ENCODE peak calls at places on chromosomes 7 and 10, in five cellular contexts. One of them, this sample, is unnamed.
A peak's percentile ranks its signal among the peaks of the same experiment; 100 is the strongest.

GRCh38 chr7:35875292-35875691 is 74.4 kb downstream of the SEPTIN7 start:
- DNase-seq in neuronal stem cell: no peak
- DNase-seq in H9: no peak
- DNase-seq in IMR-90: peak; percentile 54
- DNase-seq in H1: no peak
- DNase-seq in this sample: no peak

GRCh38 chr10:107554351-107554750 is 389.8 kb upstream of the SORCS1 start:
- DNase-seq in H1: no peak
- DNase-seq in neuronal stem cell: no peak
- DNase-seq in IMR-90: no peak
- DNase-seq in H9: no peak
- DNase-seq in this sample: no peak

GRCh38 chr7:94453898-94454297 is 55.7 kb upstream of the CASD1 start:
- DNase-seq in H1: no peak
- DNase-seq in H9: no peak
- DNase-seq in neuronal stem cell: no peak
- DNase-seq in IMR-90: no peak
- DNase-seq in this sample: no peak

GRCh38 chr10:23512355-23513058 is 73.6 kb downstream of the OTUD1 start:
- DNase-seq in H9: no peak
- DNase-seq in H1: no peak
- DNase-seq in IMR-90: peak; percentile 57
- DNase-seq in neuronal stem cell: no peak
- DNase-seq in this sample: peak; percentile 80

GRCh38 chr7:133258174-133258573 is 5.3 kb downstream of the EXOC4 start:
- DNase-seq in H1: no peak
- DNase-seq in H9: no peak
- DNase-seq in IMR-90: no peak
- DNase-seq in neuronal stem cell: no peak
- DNase-seq in this sample: no peak

GRCh38 chr7:158814637-158815036 is 14.7 kb downstream of the ESYT2 start:
- DNase-seq in neuronal stem cell: no peak
- DNase-seq in IMR-90: no peak
- DNase-seq in H9: no peak
- DNase-seq in H1: no peak
- DNase-seq in this sample: no peak

GRCh38 chr7:143282124-143282523 is 2.6 kb upstream of the TMEM139 start:
- DNase-seq in H9: no peak
- DNase-seq in H1: no peak
- DNase-seq in neuronal stem cell: no peak
- DNase-seq in IMR-90: no peak
- DNase-seq in this sample: no peak

GRCh38 chr7:50591480-50592438 is 26.6 kb upstream of the DDC start:
- DNase-seq in neuronal stem cell: no peak
- DNase-seq in H1: no peak
- DNase-seq in IMR-90: no peak
- DNase-seq in H9: no peak
- DNase-seq in this sample: no peak

GRCh38 chr10:113630929-113631533 is 32.8 kb downstream of the NRAP start:
- DNase-seq in neuronal stem cell: no peak
- DNase-seq in H9: no peak
- DNase-seq in IMR-90: no peak
- DNase-seq in H1: no peak
- DNase-seq in this sample: no peak

GRCh38 chr10:129758180-129758579 is 205.9 kb downstream of the EBF3 start:
- DNase-seq in IMR-90: no peak
- DNase-seq in H1: no peak
- DNase-seq in neuronal stem cell: no peak
- DNase-seq in H9: peak; percentile 18
- DNase-seq in this sample: no peak

GRCh38 chr10:35126062-35126529 is 550 bp upstream of the CREM start:
- DNase-seq in IMR-90: peak; percentile 1
- DNase-seq in H1: no peak
- DNase-seq in neuronal stem cell: no peak
- DNase-seq in H9: no peak
- DNase-seq in this sample: no peak

GRCh38 chr7:11625669-11626068 is 206.3 kb downstream of the THSD7A start:
- DNase-seq in H1: no peak
- DNase-seq in H9: no peak
- DNase-seq in IMR-90: no peak
- DNase-seq in neuronal stem cell: no peak
- DNase-seq in this sample: no peak

GRCh38 chr10:133126431-133127290 is 33.4 kb upstream of the KNDC1 start:
- DNase-seq in IMR-90: no peak
- DNase-seq in H1: no peak
- DNase-seq in H9: no peak
- DNase-seq in neuronal stem cell: no peak
- DNase-seq in this sample: no peak

GRCh38 chr7:105831824-105832535 is 44.4 kb downstream of the ATXN7L1 start:
- DNase-seq in IMR-90: peak; percentile 56
- DNase-seq in H1: no peak
- DNase-seq in neuronal stem cell: no peak
- DNase-seq in H9: no peak
- DNase-seq in this sample: no peak

GRCh38 chr10:113997428-113997827 is 46.2 kb upstream of the ADRB1 start:
- DNase-seq in IMR-90: no peak
- DNase-seq in H9: no peak
- DNase-seq in neuronal stem cell: no peak
- DNase-seq in H1: no peak
- DNase-seq in this sample: no peak

GRCh38 chr7:128827971-128828711 is 2.1 kb upstream of the FLNC start:
- DNase-seq in H9: no peak
- DNase-seq in neuronal stem cell: no peak
- DNase-seq in IMR-90: peak; percentile 88
- DNase-seq in H1: no peak
- DNase-seq in this sample: peak; percentile 90
- H3K14ac ChIP-seq in H9: no peak overlapping the region
- H3K14ac ChIP-seq in neuronal stem cell: no peak overlapping the region
- H3K14ac ChIP-seq in IMR-90: peak overlapping the region; percentile 95
- H3K14ac ChIP-seq in H1: no peak overlapping the region
- H3K14ac ChIP-seq in this sample: no peak overlapping the region

DNA sequence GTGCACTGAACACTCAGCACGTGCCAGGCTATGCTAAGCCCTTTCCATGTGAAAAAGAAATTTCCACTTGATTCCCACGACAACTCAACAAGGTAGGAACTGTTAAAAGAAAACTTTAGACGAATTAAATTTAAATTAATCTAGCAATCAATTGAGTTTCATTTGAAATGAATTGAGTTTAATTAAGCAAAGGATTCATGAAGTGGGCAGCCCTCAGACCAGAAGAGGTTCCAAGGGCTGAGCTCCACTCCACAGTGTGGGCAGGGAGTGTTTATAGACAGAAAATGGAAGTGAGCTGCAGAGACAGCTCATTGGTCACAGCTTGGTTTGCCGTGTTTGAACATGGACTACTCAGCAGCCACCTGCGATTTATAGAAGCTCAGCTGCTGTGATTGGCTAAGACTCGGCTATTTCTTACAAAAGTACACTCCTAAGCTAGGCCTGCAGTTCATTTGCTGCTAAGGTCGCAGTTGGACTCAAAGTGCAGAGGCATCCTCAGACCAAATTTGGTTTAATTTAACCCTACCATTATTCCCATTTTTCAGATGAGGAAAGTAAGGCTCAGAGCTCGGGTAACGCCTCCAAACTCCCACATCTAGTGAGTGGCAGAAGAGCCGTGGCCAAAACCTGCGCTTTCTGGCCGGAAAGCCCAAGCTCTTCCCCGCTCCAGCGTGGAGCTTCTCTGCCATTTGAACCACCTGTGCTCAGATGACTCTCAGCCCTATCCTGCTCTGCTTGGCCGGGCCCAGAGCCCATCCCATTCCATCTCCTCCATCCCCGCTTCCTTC is 24.9 kb downstream of the CALML3 start:
- DNase-seq in H1: no peak
- DNase-seq in IMR-90: no peak
- DNase-seq in neuronal stem cell: no peak
- DNase-seq in H9: no peak
- DNase-seq in this sample: no peak
- H3K79me1 ChIP-seq in H1: no peaks in the 10 kb centered on the region
- H3K79me1 ChIP-seq in IMR-90: peaks cover 20% of the 10 kb centered on the region
- H3K79me1 ChIP-seq in neuronal stem cell: no peaks in the 10 kb centered on the region
- H3K79me1 ChIP-seq in H9: no peaks in the 10 kb centered on the region
- H3K79me1 ChIP-seq in this sample: no peaks in the 10 kb centered on the region

DNA sequence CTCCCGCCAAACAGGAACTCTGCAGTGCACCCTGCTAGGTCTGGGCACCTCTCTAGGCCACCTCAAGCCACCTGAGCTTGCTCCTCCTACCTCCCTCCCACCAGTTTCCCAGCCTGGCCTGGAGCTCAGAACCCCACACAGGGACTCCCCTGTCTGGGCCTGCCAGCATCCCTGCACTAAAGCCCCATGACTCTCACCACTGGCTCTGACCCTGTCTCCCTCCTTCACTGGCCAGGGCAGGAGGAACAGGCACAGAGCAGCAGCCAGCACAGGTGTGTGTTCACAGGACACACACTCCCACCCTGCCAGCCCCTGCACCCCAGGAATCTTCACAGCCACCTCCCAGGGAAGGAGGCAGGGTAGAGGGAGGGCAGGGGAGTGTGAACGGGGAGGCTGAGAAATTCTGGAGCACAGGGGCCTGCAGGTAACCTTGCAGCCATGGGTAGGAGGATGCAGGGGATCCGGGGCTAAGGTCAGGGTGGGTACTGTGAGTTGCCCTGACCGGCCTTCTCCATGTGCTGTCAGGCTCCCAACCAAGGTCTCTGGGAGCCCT is 13.9 kb upstream of the ANTXRL start:
- DNase-seq in neuronal stem cell: no peak
- DNase-seq in H1: no peak
- DNase-seq in H9: peak; percentile 17
- DNase-seq in IMR-90: no peak
- DNase-seq in this sample: no peak
- H3K14ac ChIP-seq in neuronal stem cell: no peak overlapping the region
- H3K14ac ChIP-seq in H1: no peak overlapping the region
- H3K14ac ChIP-seq in H9: no peak overlapping the region
- H3K14ac ChIP-seq in IMR-90: no peak overlapping the region
- H3K14ac ChIP-seq in this sample: peak overlapping the region; percentile 64

DNA sequence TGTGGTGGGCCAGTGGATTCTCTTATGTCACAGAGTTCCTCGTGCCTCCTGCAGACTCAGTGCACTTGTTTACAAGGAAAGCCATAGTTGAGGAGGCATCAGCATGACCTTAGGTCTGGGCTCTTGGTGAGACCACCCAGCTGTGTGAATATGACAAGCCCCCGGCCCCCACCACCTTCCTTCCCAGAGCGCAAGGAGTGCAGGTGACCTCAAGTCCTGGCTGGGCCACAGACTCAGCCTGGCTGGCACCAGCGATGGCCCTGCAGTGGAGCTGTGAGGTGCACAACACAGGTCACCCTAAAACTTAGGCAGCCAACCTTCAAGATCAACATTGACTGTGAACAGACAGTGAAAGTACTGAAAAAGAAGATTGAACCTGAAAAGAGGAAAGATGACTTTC is 14.2 kb upstream of the SEMA3E start:
- DNase-seq in H1: no peak
- DNase-seq in neuronal stem cell: no peak
- DNase-seq in IMR-90: no peak
- DNase-seq in H9: no peak
- DNase-seq in this sample: no peak
- H3K79me1 ChIP-seq in H1: no peaks in the 10 kb centered on the region
- H3K79me1 ChIP-seq in neuronal stem cell: no peaks in the 10 kb centered on the region
- H3K79me1 ChIP-seq in IMR-90: no peaks in the 10 kb centered on the region
- H3K79me1 ChIP-seq in H9: no peaks in the 10 kb centered on the region
- H3K79me1 ChIP-seq in this sample: no peaks in the 10 kb centered on the region

GRCh38 chr7:140674356-140674800 is 1.6 kb downstream of the ADCK2 start:
- DNase-seq in IMR-90: no peak
- DNase-seq in H1: no peak
- DNase-seq in neuronal stem cell: no peak
- DNase-seq in H9: no peak
- DNase-seq in this sample: no peak
- H3K14ac ChIP-seq in IMR-90: no peak overlapping the region
- H3K14ac ChIP-seq in H1: no peak overlapping the region
- H3K14ac ChIP-seq in neuronal stem cell: no peak overlapping the region
- H3K14ac ChIP-seq in H9: no peak overlapping the region
- H3K14ac ChIP-seq in this sample: no peak overlapping the region

GRCh38 chr10:44980309-44981171 is 1.9 kb upstream of the DEPP1 start:
- DNase-seq in neuronal stem cell: no peak
- DNase-seq in H9: no peak
- DNase-seq in IMR-90: no peak
- DNase-seq in H1: no peak
- DNase-seq in this sample: no peak

GRCh38 chr10:44983066-44983894 is 4.7 kb upstream of the DEPP1 start:
- DNase-seq in IMR-90: no peak
- DNase-seq in H9: no peak
- DNase-seq in H1: no peak
- DNase-seq in neuronal stem cell: no peak
- DNase-seq in this sample: no peak

GRCh38 chr10:44982114-44982460 is 3.5 kb upstream of the DEPP1 start:
- DNase-seq in H9: no peak
- DNase-seq in neuronal stem cell: no peak
- DNase-seq in H1: no peak
- DNase-seq in IMR-90: no peak
- DNase-seq in this sample: no peak

GRCh38 chr10:44982496-44982895 is 3.9 kb upstream of the DEPP1 start:
- DNase-seq in H9: no peak
- DNase-seq in H1: no peak
- DNase-seq in IMR-90: no peak
- DNase-seq in neuronal stem cell: no peak
- DNase-seq in this sample: no peak

DNA sequence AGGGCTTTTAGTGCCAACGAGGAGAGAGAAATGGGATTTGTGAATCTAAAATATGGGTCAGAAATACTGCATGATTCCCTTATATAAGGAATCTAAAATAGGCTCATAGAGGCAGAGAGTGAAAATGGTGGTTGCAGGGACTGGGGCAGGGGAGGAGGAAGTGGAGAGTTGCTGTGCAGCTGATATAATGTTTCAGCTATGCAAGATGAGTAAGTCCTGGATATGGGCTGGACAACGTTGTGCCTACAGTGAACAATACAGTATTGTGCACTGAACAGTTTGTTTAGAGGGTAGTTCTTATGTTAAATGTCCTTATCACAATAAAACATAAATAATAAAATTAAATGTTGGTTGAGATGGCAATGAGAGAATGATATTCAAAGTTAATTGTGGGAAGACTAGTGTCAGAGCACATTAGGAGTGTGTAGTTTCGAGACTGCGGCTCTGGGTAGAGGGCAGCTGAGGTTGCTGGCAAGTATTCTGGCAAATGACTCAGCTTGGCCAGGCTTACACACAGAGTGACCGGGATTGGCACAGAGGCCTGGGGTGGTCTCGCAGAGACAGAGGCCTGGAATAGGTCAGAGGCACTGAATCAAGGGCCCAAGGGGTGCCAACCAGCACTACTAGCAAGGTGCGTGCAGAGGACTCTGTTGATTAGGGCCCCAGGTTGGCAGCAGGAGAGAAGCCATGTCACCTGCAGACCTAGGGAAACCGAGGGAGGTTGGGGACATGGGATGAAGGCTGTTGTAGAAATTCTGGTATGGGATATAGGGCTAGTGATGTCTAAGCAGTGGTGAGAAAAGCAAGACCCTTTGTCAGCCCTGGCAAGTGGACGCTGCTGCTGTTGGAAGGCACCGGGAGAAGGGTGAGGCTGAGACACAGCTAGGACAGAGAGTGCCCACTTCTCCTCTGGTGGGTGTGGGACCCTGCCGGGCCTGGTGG is 2.8 kb upstream of the DEPP1 start:
- DNase-seq in IMR-90: peak; percentile 92
- DNase-seq in neuronal stem cell: no peak
- DNase-seq in H9: no peak
- DNase-seq in H1: no peak
- DNase-seq in this sample: peak; percentile 90
- H3K79me1 ChIP-seq in IMR-90: peaks cover 51% of the 10 kb centered on the region
- H3K79me1 ChIP-seq in neuronal stem cell: no peaks in the 10 kb centered on the region
- H3K79me1 ChIP-seq in H9: no peaks in the 10 kb centered on the region
- H3K79me1 ChIP-seq in H1: no peaks in the 10 kb centered on the region
- H3K79me1 ChIP-seq in this sample: peaks cover 12% of the 10 kb centered on the region

GRCh38 chr10:78570633-78571032 is 498.1 kb upstream of the ZMIZ1 start:
- DNase-seq in neuronal stem cell: no peak
- DNase-seq in IMR-90: no peak
- DNase-seq in H9: no peak
- DNase-seq in H1: no peak
- DNase-seq in this sample: no peak
- H3K14ac ChIP-seq in neuronal stem cell: no peak overlapping the region
- H3K14ac ChIP-seq in IMR-90: no peak overlapping the region
- H3K14ac ChIP-seq in H9: no peak overlapping the region
- H3K14ac ChIP-seq in H1: no peak overlapping the region
- H3K14ac ChIP-seq in this sample: no peak overlapping the region

This sample was measured in mesenchymal stem cell.